ENCODE peak calls at places on chromosomes 5 and 9, in seven cellular contexts. M is NCI-H1105 treated with DMSO at 0.1 percent for 48 hours; D is natural killer cell; X is iris pigment epithelial cell; B is activated CD4-positive, alpha-beta T cell treated with anti-CD3 and anti-CD28 coated beads for 24 hours; Q is colonic mucosa; A is PC-9. T is an unnamed sample.

GRCh38 chr5:65338606-65339151 is 143.0 kb downstream of the ADAMTS6 start:
- DNase-seq in D (no peak), X (peak), M (no peak), A (no peak), Q (no peak), B (no peak), T (peak)

GRCh38 chr9:87528969-87529368 is 31.3 kb downstream of the DAPK1 start:
- DNase-seq in B (no peak), A (no peak), M (no peak), Q (no peak), D (no peak), X (no peak), T (no peak)

GRCh38 chr9:100674419-100675122 is 96.7 kb downstream of the CAVIN4 start:
- DNase-seq in B (no peak), D (no peak), X (no peak), Q (no peak), M (peak), A (no peak), T (no peak)

GRCh38 chr9:123482295-123482970 is 126.4 kb downstream of the CRB2 start:
- DNase-seq in B (no peak), X (no peak), A (no peak), Q (peak), D (no peak), M (no peak), T (no peak)

GRCh38 chr9:93193373-93193725 is 9.4 kb downstream of the WNK2 start:
- DNase-seq in D (no peak), Q (peak), A (no peak), B (no peak), X (no peak), M (peak), T (no peak)

GRCh38 chr9:131398204-131398603 is 4.3 kb downstream of the PRRC2B start:
- DNase-seq in M (no peak), X (no peak), Q (no peak), A (no peak), D (peak), B (no peak), T (no peak)

GRCh38 chr5:74103131-74104023 is 477.4 kb downstream of the ARHGEF28 start:
- DNase-seq in Q (no peak), A (no peak), M (no peak), D (no peak), X (no peak), B (no peak), T (no peak)

GRCh38 chr5:112479418-112479817 is 60.3 kb upstream of the EPB41L4A start:
- DNase-seq in A (peak), X (peak), M (peak), Q (no peak), D (no peak), B (no peak), T (peak)

GRCh38 chr5:170149206-170149515 is 43.5 kb downstream of the FOXI1 start:
- DNase-seq in D (no peak), M (no peak), Q (peak), A (no peak), X (no peak), B (no peak), T (no peak)